ENCODE peak calls at places on chromosomes 12 and 14, in nine cellular contexts. F is WTC11, G is GM10248, Z is body of pancreas, V is HTR-8/SVneo, R is COR-L47, C is left lobe of liver, Y is T1000, S is cerebellar cortex. E is an unnamed sample.

GRCh38 chr12:64461634-64462414 is 9.9 kb downstream of the TBK1 start:
- DNase-seq in C (no peak), S (no peak), R (no peak), V (peak; percentile 51), F (no peak), Y (peak; percentile 51), G (no peak), Z (no peak), E (peak; percentile 96)

GRCh38 chr12:34396006-34396860 is 373.9 kb downstream of the ALG10 start:
- DNase-seq in V (no peak), Y (no peak), S (no peak), G (peak; percentile 2), R (no peak), F (no peak), Z (peak; percentile 2), C (peak; percentile 26), E (no peak)

GRCh38 chr14:39217214-39217879 is 16.4 kb upstream of the MIA2 start:
- DNase-seq in Z (no peak), R (no peak), Y (no peak), G (no peak), F (no peak), V (no peak), S (no peak), C (no peak), E (no peak)

GRCh38 chr12:3293013-3293412 is 198.0 kb upstream of the PRMT8 start:
- DNase-seq in V (no peak), Y (no peak), R (no peak), C (no peak), Z (no peak), F (no peak), S (peak; percentile 54), G (no peak), E (no peak)

GRCh38 chr12:116924558-116925453 is 14.1 kb downstream of the FBXW8 start:
- DNase-seq in S (no peak), G (no peak), Y (peak; percentile 57), C (no peak), F (no peak), V (peak; percentile 45), R (no peak), Z (no peak), E (peak; percentile 74)

GRCh38 chr12:75951399-75952228 is 80.0 kb downstream of the PHLDA1 start:
- DNase-seq in R (no peak), V (no peak), S (no peak), G (no peak), Y (no peak), Z (no peak), C (no peak), F (no peak), E (peak; percentile 38)

GRCh38 chr12:13135336-13136178 is 32.1 kb upstream of the GSG1 start:
- DNase-seq in V (peak; percentile 60), Z (peak; percentile 72), S (peak; percentile 94), G (no peak), R (no peak), C (no peak), F (peak; percentile 30), Y (peak; percentile 59), E (peak; percentile 90)

GRCh38 chr12:684416-684815 is 21.2 kb upstream of the NINJ2 start:
- DNase-seq in Z (no peak), S (no peak), G (no peak), F (no peak), C (no peak), R (no peak), V (no peak), Y (no peak), E (no peak)

GRCh38 chr14:55026793-55027560 is at the start of the genes SOCS4 and WDHD1:
- DNase-seq in Y (peak; percentile 93), R (peak; percentile 92), V (peak; percentile 99), F (peak; percentile 94), G (peak; percentile 96), Z (peak; percentile 95), C (peak; percentile 97), S (peak; percentile 93), E (peak; percentile 90)

GRCh38 chr14:83887871-83888270 is 1642.1 kb upstream of the FLRT2 start:
- DNase-seq in Y (no peak), F (no peak), C (no peak), Z (no peak), S (no peak), R (no peak), V (no peak), G (no peak), E (no peak)

GRCh38 chr12:70849265-70849960 is 71.1 kb downstream of the PTPRR start:
- DNase-seq in V (peak; percentile 3), R (peak; percentile 23), Y (no peak), F (no peak), G (no peak), C (no peak), S (peak; percentile 57), Z (no peak), E (peak; percentile 40)

GRCh38 chr12:40971911-40972310 is 216.2 kb upstream of the PDZRN4 start:
- DNase-seq in V (no peak), G (no peak), Y (no peak), C (no peak), R (no peak), S (no peak), Z (no peak), F (no peak), E (peak; percentile 17)

GRCh38 chr14:91116913-91117588 is 3.2 kb downstream of the DGLUCY start:
- DNase-seq in V (no peak), R (no peak), Z (no peak), C (no peak), S (no peak), G (no peak), F (no peak), Y (no peak), E (no peak)

GRCh38 chr12:13404631-13405473 is 208.3 kb downstream of the EMP1 start:
- DNase-seq in F (no peak), R (no peak), V (no peak), C (no peak), Z (no peak), S (no peak), G (no peak), Y (no peak), E (no peak)

GRCh38 chr14:102527255-102528232 is 18.0 kb upstream of the ANKRD9 start:
- DNase-seq in R (no peak), Z (no peak), Y (peak; percentile 21), V (no peak), S (no peak), C (no peak), G (no peak), F (no peak), E (no peak)

GRCh38 chr12:3607039-3607719 is 116.2 kb downstream of the PRMT8 start:
- DNase-seq in C (no peak), F (no peak), S (no peak), Y (no peak), R (no peak), G (no peak), Z (no peak), V (no peak), E (no peak)

GRCh38 chr12:80493466-80493865 is 49.4 kb downstream of the PTPRQ start:
- DNase-seq in C (no peak), R (no peak), S (no peak), Y (no peak), V (no peak), Z (no peak), G (no peak), F (no peak), E (no peak)